ENCODE peak calls at places on chromosomes 3 and 15, in eight cellular contexts. Y, R, I, U, L, N, E and O are unnamed samples.

GRCh38 chr3:110473405-110473804 is 598.2 kb upstream of the NECTIN3 start:
- DNase-seq in Y (no peak), R (no peak), I (no peak), U (no peak), L (no peak), N (no peak), E (no peak), O (no peak)

GRCh38 chr15:70023769-70024491 is 73.8 kb downstream of the TLE3 start:
- DNase-seq in Y (peak; percentile 71), R (peak; percentile 14), I (no peak), U (no peak), L (peak; percentile 70), N (no peak), E (peak; percentile 51), O (peak; percentile 64)

GRCh38 chr3:25448750-25449684 is 21.0 kb downstream of the RARB start:
- DNase-seq in Y (peak; percentile 86), R (peak; percentile 47), I (peak; percentile 81), U (no peak), L (peak; percentile 87), N (peak; percentile 67), E (peak; percentile 65), O (peak; percentile 67)

GRCh38 chr3:21328982-21329381 is 422.0 kb downstream of the ZNF385D start:
- DNase-seq in Y (no peak), R (no peak), I (no peak), U (no peak), L (no peak), N (no peak), E (no peak), O (no peak)

GRCh38 chr3:170579646-170580045 is 6.2 kb downstream of the SLC7A14 start:
- DNase-seq in Y (no peak), R (no peak), I (no peak), U (no peak), L (no peak), N (no peak), E (no peak), O (no peak)

GRCh38 chr3:48851407-48851806 is 3.7 kb upstream of the PRKAR2A start:
- DNase-seq in Y (peak; percentile 0), R (no peak), I (peak; percentile 59), U (no peak), L (peak; percentile 40), N (no peak), E (no peak), O (no peak)

GRCh38 chr3:125102470-125102869 is 46.7 kb upstream of the HEG1 start:
- DNase-seq in Y (no peak), R (no peak), I (no peak), U (no peak), L (no peak), N (no peak), E (no peak), O (no peak)

GRCh38 chr3:54188176-54188791 is 65.9 kb downstream of the CACNA2D3 start:
- DNase-seq in Y (no peak), R (peak; percentile 22), I (peak; percentile 90), U (peak; percentile 58), L (peak; percentile 49), N (peak; percentile 33), E (no peak), O (peak; percentile 16)

GRCh38 chr15:64016257-64016656 is 30.0 kb downstream of the DAPK2 start:
- DNase-seq in Y (no peak), R (no peak), I (no peak), U (no peak), L (no peak), N (no peak), E (no peak), O (no peak)

GRCh38 chr15:31004220-31004733 is 12.8 kb upstream of the MTMR10 start:
- DNase-seq in Y (no peak), R (no peak), I (no peak), U (no peak), L (peak; percentile 17), N (no peak), E (no peak), O (no peak)

GRCh38 chr3:38153986-38154608 is 11.2 kb upstream of the OXSR1 start:
- DNase-seq in Y (no peak), R (no peak), I (peak; percentile 67), U (no peak), L (peak; percentile 37), N (no peak), E (no peak), O (no peak)

GRCh38 chr3:171038342-171038741 is 11.8 kb upstream of the SLC2A2 start:
- DNase-seq in Y (no peak), R (no peak), I (no peak), U (no peak), L (no peak), N (no peak), E (no peak), O (no peak)

GRCh38 chr3:13027154-13027553 is 46.1 kb downstream of the IQSEC1 start:
- DNase-seq in Y (peak; percentile 35), R (no peak), I (no peak), U (peak; percentile 68), L (no peak), N (no peak), E (no peak), O (no peak)

GRCh38 chr15:85559530-85559929 is 179.1 kb downstream of the AKAP13 start:
- DNase-seq in Y (no peak), R (no peak), I (no peak), U (no peak), L (no peak), N (no peak), E (no peak), O (no peak)

GRCh38 chr15:85563731-85564130 is 183.3 kb downstream of the AKAP13 start:
- DNase-seq in Y (no peak), R (no peak), I (no peak), U (no peak), L (no peak), N (no peak), E (no peak), O (no peak)

GRCh38 chr15:85564686-85565085 is 184.3 kb downstream of the AKAP13 start:
- DNase-seq in Y (no peak), R (no peak), I (peak; percentile 39), U (no peak), L (no peak), N (no peak), E (no peak), O (no peak)

GRCh38 chr15:85562824-85563223 is 182.4 kb downstream of the AKAP13 start:
- DNase-seq in Y (no peak), R (peak; percentile 73), I (no peak), U (no peak), L (no peak), N (no peak), E (no peak), O (no peak)

DNA sequence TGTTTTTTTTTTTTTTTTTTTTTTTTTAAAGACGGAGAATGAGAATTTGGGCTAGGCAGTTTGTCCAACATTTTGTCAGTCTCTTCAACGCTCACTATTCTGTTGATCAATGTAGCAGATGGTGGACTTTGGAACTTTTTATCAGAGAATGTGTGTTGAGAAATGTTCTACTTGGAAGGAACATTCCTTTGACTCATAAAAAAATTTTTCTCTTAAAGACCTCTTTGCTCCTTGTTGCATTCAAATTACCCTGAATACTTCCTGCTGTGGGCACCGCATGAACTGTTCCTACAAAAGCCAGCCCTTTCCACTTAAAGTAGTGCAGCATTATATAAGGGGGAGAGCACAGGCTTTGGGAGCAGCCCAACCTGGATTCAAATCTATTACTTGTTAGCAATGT is 182.9 kb downstream of the AKAP13 start:
- DNase-seq in Y (no peak), R (peak; percentile 48), I (peak; percentile 55), U (no peak), L (peak; percentile 46), N (no peak), E (no peak), O (no peak)
- H3K27ac ChIP-seq in Y (peak overlapping the region; percentile 69), R (peak overlapping the region; percentile 75), I (peak overlapping the region; percentile 78), U (no peak overlapping the region), L (no peak overlapping the region), N (no peak overlapping the region), E (no peak overlapping the region), O (peak overlapping the region; percentile 10)

GRCh38 chr3:186589115-186589514 is 18.6 kb downstream of the DNAJB11 start:
- DNase-seq in Y (no peak), R (no peak), I (no peak), U (peak; percentile 32), L (no peak), N (no peak), E (no peak), O (no peak)
- TF ChIP-seq CTCF in Y (no peak), R (no peak), I (peak; percentile 38), U (peak; percentile 81), L (peak; percentile 40), N (no peak), E (no peak), O (no peak)

DNA sequence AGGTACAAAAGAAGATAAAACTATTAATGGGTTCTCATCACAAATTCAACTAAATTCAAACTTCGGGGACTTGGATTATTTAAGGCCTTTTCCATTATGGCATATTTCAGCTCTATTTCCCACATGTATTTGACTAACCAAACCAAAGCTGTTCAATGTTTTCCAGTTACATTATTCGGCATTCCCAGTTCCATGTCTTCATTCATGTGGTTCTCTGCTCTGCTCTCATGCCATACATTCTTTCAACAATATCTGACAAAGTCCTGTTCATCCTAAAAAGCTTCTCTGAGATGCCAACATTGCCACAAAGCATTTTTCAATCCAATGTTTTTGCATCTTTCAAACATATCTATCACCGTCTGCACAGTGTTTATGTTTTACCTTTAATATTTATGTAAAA is 141.4 kb downstream of the GREM1 start:
- DNase-seq in Y (no peak), R (no peak), I (no peak), U (no peak), L (peak; percentile 50), N (no peak), E (no peak), O (no peak)
- H3K9me3 ChIP-seq in Y (no peaks in the 10 kb centered on the region), R (no peaks in the 10 kb centered on the region), I (no peaks in the 10 kb centered on the region), U (no peaks in the 10 kb centered on the region), L (no peaks in the 10 kb centered on the region), N (no peaks in the 10 kb centered on the region), E (no peaks in the 10 kb centered on the region), O (no peaks in the 10 kb centered on the region)

GRCh38 chr15:40693904-40694705 is 869 bp upstream of the RAD51 start:
- DNase-seq in Y (no peak), R (no peak), I (no peak), U (no peak), L (no peak), N (peak; percentile 30), E (no peak), O (no peak)

GRCh38 chr15:40697916-40698315 is 2.9 kb downstream of the RAD51 start:
- DNase-seq in Y (no peak), R (no peak), I (no peak), U (no peak), L (no peak), N (no peak), E (no peak), O (no peak)

GRCh38 chr15:40696228-40696627 is 1.3 kb downstream of the RAD51 start:
- DNase-seq in Y (no peak), R (no peak), I (no peak), U (no peak), L (no peak), N (no peak), E (no peak), O (no peak)

GRCh38 chr15:40694706-40695468 is at the start of gene RAD51:
- DNase-seq in Y (peak; percentile 97), R (peak; percentile 90), I (peak; percentile 97), U (peak; percentile 89), L (peak; percentile 92), N (peak; percentile 93), E (peak; percentile 94), O (peak; percentile 80)

DNA sequence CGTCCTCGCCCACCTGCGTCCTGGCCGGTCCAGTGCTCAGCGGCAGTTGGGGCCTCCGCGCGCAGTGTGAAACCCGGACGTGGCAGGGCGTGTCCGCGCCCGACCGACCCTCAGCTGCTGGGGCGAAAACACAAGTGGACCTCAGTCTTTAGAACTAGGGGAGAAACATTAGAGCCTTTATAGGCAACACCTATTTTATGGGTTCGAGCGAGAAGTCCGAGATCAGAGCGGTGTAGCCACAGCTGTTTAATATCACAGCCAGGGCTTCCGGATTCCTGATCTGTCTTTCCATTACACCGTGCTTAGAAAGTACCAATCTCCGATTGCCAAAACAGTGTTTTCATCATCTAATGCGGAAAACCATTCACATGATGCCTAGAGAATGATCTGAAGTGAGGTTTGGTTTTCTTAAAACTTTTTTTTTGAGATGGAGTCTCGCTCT is 516 bp downstream of the RAD51 start:
- DNase-seq in Y (no peak), R (no peak), I (peak; percentile 33), U (no peak), L (peak; percentile 37), N (no peak), E (no peak), O (no peak)
- H3K27ac ChIP-seq in Y (no peak overlapping the region), R (no peak overlapping the region), I (peak overlapping the region; percentile 100), U (peak overlapping the region; percentile 90), L (peak overlapping the region; percentile 98), N (peak overlapping the region; percentile 44), E (peak overlapping the region; percentile 99), O (peak overlapping the region; percentile 99)